ENCODE peak calls at places on chromosomes 3 and 15, in nine cellular contexts. R is NCI-H82, V is tibial artery, Q is T-cell, T is heart left ventricle, B is EL, U is aorta, E is activated T-cell treated with anti-CD3 and anti-CD28 coated beads for 1 hour, O is KBM-7. H is an unnamed sample.
A peak's percentile ranks its signal among the peaks of the same experiment; 100 is the strongest.

GRCh38 chr15:85588657-85589056 is 206.1 kb downstream of the KLHL25 start:
- DNase-seq in R (peak; percentile 56), V (no peak), Q (no peak), T (no peak), B (peak; percentile 15), U (no peak), E (no peak), O (no peak), H (peak; percentile 34)

GRCh38 chr15:51023499-51023898 is 71.2 kb downstream of the TNFAIP8L3 start:
- DNase-seq in R (no peak), V (no peak), Q (no peak), T (no peak), B (no peak), U (no peak), E (no peak), O (no peak), H (no peak)

GRCh38 chr3:88180398-88180999 is 30.7 kb downstream of the C3orf38 start:
- DNase-seq in R (peak; percentile 55), V (no peak), Q (peak; percentile 30), T (no peak), B (peak; percentile 53), U (no peak), E (no peak), O (peak; percentile 71), H (peak; percentile 67)

GRCh38 chr3:182212479-182213076 is 500.9 kb downstream of the SOX2 start:
- DNase-seq in R (peak; percentile 45), V (no peak), Q (no peak), T (peak; percentile 39), B (peak; percentile 21), U (no peak), E (no peak), O (no peak), H (peak; percentile 67)

GRCh38 chr15:95865330-95865739 is 465.2 kb upstream of the NR2F2 start:
- DNase-seq in R (peak; percentile 13), V (no peak), Q (no peak), T (no peak), B (no peak), U (no peak), E (no peak), O (no peak), H (no peak)

GRCh38 chr3:28726840-28727239 is 378.2 kb upstream of the AZI2 start:
- DNase-seq in R (peak; percentile 70), V (peak; percentile 34), Q (no peak), T (peak; percentile 60), B (peak; percentile 37), U (peak; percentile 77), E (no peak), O (peak; percentile 33), H (peak; percentile 52)

GRCh38 chr3:17745301-17745700 is 2.9 kb upstream of the TBC1D5 start:
- DNase-seq in R (no peak), V (no peak), Q (no peak), T (no peak), B (no peak), U (no peak), E (no peak), O (no peak), H (no peak)

GRCh38 chr3:62832569-62832968 is 42.6 kb downstream of the CADPS start:
- DNase-seq in R (peak; percentile 75), V (no peak), Q (no peak), T (no peak), B (no peak), U (no peak), E (no peak), O (no peak), H (no peak)

GRCh38 chr3:143295201-143296080 is 175.9 kb downstream of the CHST2 start:
- DNase-seq in R (no peak), V (no peak), Q (no peak), T (no peak), B (no peak), U (no peak), E (no peak), O (no peak), H (no peak)

GRCh38 chr3:27532931-27533607 is 48.9 kb upstream of the SLC4A7 start:
- DNase-seq in R (no peak), V (no peak), Q (no peak), T (no peak), B (peak; percentile 21), U (no peak), E (no peak), O (no peak), H (peak; percentile 35)

GRCh38 chr3:55624238-55624637 is 137.1 kb upstream of the WNT5A start:
- DNase-seq in R (no peak), V (no peak), Q (no peak), T (no peak), B (peak; percentile 83), U (no peak), E (no peak), O (no peak), H (peak; percentile 94)

GRCh38 chr15:56678562-56678961 is 54.7 kb downstream of the ZNF280D start:
- DNase-seq in R (no peak), V (no peak), Q (no peak), T (no peak), B (no peak), U (no peak), E (no peak), O (no peak), H (no peak)

GRCh38 chr15:33244471-33244870 is 50.0 kb upstream of the FMN1 start:
- DNase-seq in R (no peak), V (no peak), Q (no peak), T (no peak), B (no peak), U (no peak), E (no peak), O (no peak), H (no peak)

H was measured in ELR.